ENCODE peak calls at places on chromosome 6, in five cellular contexts. A is ascending aorta; X is stomach; M is CD4-positive, alpha-beta memory T cell; F is ovary. S is an unnamed sample. For H3K4me1 and H3K27me3, the result is how much of the 10 kb centered on the place peaks cover.

GRCh38 chr6:7073810-7074525 is 33.8 kb upstream of the RREB1 start:
- DNase-seq in A (no peak), X (peak), M (peak), F (peak), S (peak)

GRCh38 chr6:110331816-110332215 is 26.3 kb downstream of the METTL24 start:
- DNase-seq in A (no peak), X (no peak), M (no peak), F (no peak), S (no peak)

GRCh38 chr6:3791526-3792212 is 40.2 kb upstream of the PXDC1 start:
- DNase-seq in A (no peak), X (no peak), M (no peak), F (no peak), S (no peak)

GRCh38 chr6:52362443-52363221 is 681 bp downstream of the PAQR8 start:
- DNase-seq in A (peak), X (peak), M (peak), F (peak), S (peak)

GRCh38 chr6:140203611-140204553 is 829.4 kb upstream of the CITED2 start:
- DNase-seq in A (no peak), X (no peak), M (no peak), F (no peak), S (no peak)

GRCh38 chr6:144921206-144921975 is 636.3 kb downstream of the UTRN start:
- DNase-seq in A (no peak), X (peak), M (no peak), F (no peak), S (no peak)

GRCh38 chr6:91569071-91569470 is 982.2 kb upstream of the MAP3K7 start:
- DNase-seq in A (no peak), X (no peak), M (no peak), F (no peak), S (no peak)

GRCh38 chr6:130752292-130752691 is 74.9 kb upstream of the SMLR1 start:
- DNase-seq in A (no peak), X (no peak), M (no peak), F (no peak), S (no peak)

GRCh38 chr6:150008588-150008987 is 16.7 kb downstream of the RAET1L start:
- DNase-seq in A (peak), X (peak), M (no peak), F (no peak), S (no peak)

GRCh38 chr6:51028271-51028670 is 209.6 kb downstream of the TFAP2B start:
- DNase-seq in A (no peak), X (no peak), M (no peak), F (no peak), S (no peak)

GRCh38 chr6:22926613-22927348 is 357.4 kb downstream of the HDGFL1 start:
- DNase-seq in A (no peak), X (no peak), M (no peak), F (no peak), S (no peak)

GRCh38 chr6:159169193-159169555 is at the start of gene FNDC1:
- DNase-seq in A (peak), X (no peak), M (peak), F (peak), S (peak)

GRCh38 chr6:41739041-41739440 is 3.6 kb upstream of the TFEB start:
- DNase-seq in A (no peak), X (peak), M (no peak), F (no peak), S (no peak)

GRCh38 chr6:150495126-150495525 is 104.6 kb upstream of the PLEKHG1 start:
- DNase-seq in A (no peak), X (no peak), M (no peak), F (no peak), S (no peak)

GRCh38 chr6:144314003-144314485 is 28.9 kb downstream of the UTRN start:
- DNase-seq in A (peak), X (no peak), M (no peak), F (peak), S (no peak)

GRCh38 chr6:128209771-128210170 is 308.9 kb upstream of the THEMIS start:
- DNase-seq in A (no peak), X (no peak), M (no peak), F (no peak), S (no peak)

GRCh38 chr6:105051941-105052471 is 95.1 kb downstream of the LIN28B start:
- DNase-seq in A (no peak), X (no peak), M (no peak), F (no peak), S (no peak)

GRCh38 chr6:95431637-95432228 is 145.6 kb upstream of the MANEA start:
- DNase-seq in A (no peak), X (peak), M (peak), F (peak), S (peak)

GRCh38 chr6:44537306-44538049 is 150.0 kb downstream of the CDC5L start:
- DNase-seq in A (peak), X (no peak), M (no peak), F (no peak), S (no peak)

GRCh38 chr6:41706876-41707564 is 28.4 kb downstream of the TFEB start:
- DNase-seq in A (no peak), X (no peak), M (no peak), F (no peak), S (no peak)

GRCh38 chr6:35497571-35498406 is 910 bp upstream of the TEAD3 start:
- DNase-seq in A (peak), X (peak), M (peak), F (peak), S (peak)

GRCh38 chr6:106107043-106107613 is 21.0 kb downstream of the PRDM1 start:
- DNase-seq in A (no peak), X (no peak), M (no peak), F (no peak), S (no peak)

GRCh38 chr6:135880066-135880972 is 28.8 kb downstream of the PDE7B start:
- DNase-seq in A (no peak), X (no peak), M (peak), F (no peak), S (peak)

GRCh38 chr6:158972241-158973233 is 27.5 kb downstream of the RSPH3 start:
- DNase-seq in A (no peak), X (no peak), M (peak), F (no peak), S (no peak)

GRCh38 chr6:121849477-121849876 is 414.0 kb downstream of the GJA1 start:
- DNase-seq in A (peak), X (peak), M (no peak), F (no peak), S (peak)

GRCh38 chr6:166304106-166304505 is 4.1 kb downstream of the PRR18 start:
- DNase-seq in A (no peak), X (no peak), M (no peak), F (no peak), S (no peak)

GRCh38 chr6:8558953-8559352 is 123.6 kb upstream of the SLC35B3 start:
- DNase-seq in A (no peak), X (no peak), M (no peak), F (no peak), S (no peak)

GRCh38 chr6:3245216-3245615 is 13.5 kb upstream of the PSMG4 start:
- DNase-seq in A (no peak), X (no peak), M (no peak), F (no peak), S (no peak)

GRCh38 chr6:3352678-3353077 is 93.9 kb downstream of the PSMG4 start:
- DNase-seq in A (no peak), X (no peak), M (no peak), F (no peak), S (no peak)

GRCh38 chr6:32082951-32083350 is 26.2 kb downstream of the TNXB start:
- DNase-seq in A (peak), X (no peak), M (no peak), F (peak), S (no peak)

GRCh38 chr6:42104095-42104806 is 38.2 kb downstream of the C6orf132 start:
- DNase-seq in A (peak), X (peak), M (peak), F (peak), S (peak)

GRCh38 chr6:129890164-129890563 is 29.0 kb upstream of the TMEM244 start:
- DNase-seq in A (no peak), X (no peak), M (no peak), F (no peak), S (no peak)

GRCh38 chr6:79841577-79842381 is 105.6 kb downstream of the ELOVL4 start:
- DNase-seq in A (no peak), X (no peak), M (no peak), F (no peak), S (no peak)

GRCh38 chr6:169913096-169913615 is 161.7 kb downstream of the ERMARD start:
- DNase-seq in A (no peak), X (no peak), M (no peak), F (no peak), S (no peak)

GRCh38 chr6:82861121-82861520 is 204.5 kb downstream of the UBE3D start:
- DNase-seq in A (no peak), X (no peak), M (no peak), F (no peak), S (no peak)

GRCh38 chr6:33746036-33746600 is 587 bp downstream of the IP6K3 start:
- DNase-seq in A (no peak), X (no peak), M (no peak), F (peak), S (no peak)

GRCh38 chr6:30238178-30238795 is 25.1 kb upstream of the TRIM26 start:
- DNase-seq in A (no peak), X (no peak), M (peak), F (no peak), S (no peak)

GRCh38 chr6:106159531-106159940 is 73.4 kb downstream of the PRDM1 start:
- DNase-seq in A (no peak), X (no peak), M (no peak), F (no peak), S (no peak)

GRCh38 chr6:26352315-26352714 is 12.7 kb upstream of the BTN3A2 start:
- DNase-seq in A (no peak), X (no peak), M (no peak), F (no peak), S (no peak)
- H3K4me1 ChIP-seq in A (under half), X (under half), M (under half), F (under half), S (under half)

GRCh38 chr6:148211777-148212324 is 130.8 kb upstream of the SASH1 start:
- DNase-seq in A (no peak), X (no peak), M (no peak), F (no peak), S (no peak)

GRCh38 chr6:148208298-148208697 is 134.3 kb upstream of the SASH1 start:
- DNase-seq in A (no peak), X (no peak), M (no peak), F (no peak), S (no peak)

GRCh38 chr6:148217051-148217450 is 125.6 kb upstream of the SASH1 start:
- DNase-seq in A (no peak), X (no peak), M (no peak), F (no peak), S (no peak)

GRCh38 chr6:148217921-148218320 is 124.7 kb upstream of the SASH1 start:
- DNase-seq in A (no peak), X (no peak), M (no peak), F (no peak), S (no peak)

DNA sequence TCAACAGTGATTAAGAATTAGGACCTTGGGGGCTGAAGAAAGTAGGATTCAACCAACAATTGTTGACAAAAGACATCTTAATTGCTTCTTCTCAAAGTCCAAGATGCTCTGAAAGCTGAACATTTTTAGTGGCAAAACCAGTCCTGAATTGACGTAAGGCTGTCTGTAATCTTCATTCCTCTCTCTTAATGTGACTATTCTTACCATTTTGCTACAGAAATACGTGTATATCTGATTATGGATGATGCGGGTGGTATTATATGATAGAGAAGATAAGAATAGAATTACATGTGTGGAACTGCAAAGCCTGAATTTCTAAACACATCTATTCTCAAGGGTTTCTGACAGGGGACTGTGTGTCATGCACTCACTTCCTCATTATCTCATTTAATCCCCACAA is 130.3 kb upstream of the SASH1 start:
- DNase-seq in A (no peak), X (no peak), M (no peak), F (no peak), S (no peak)
- H3K27me3 ChIP-seq in A (under half), X (under half), M (under half), F (under half), S (under half)

DNA sequence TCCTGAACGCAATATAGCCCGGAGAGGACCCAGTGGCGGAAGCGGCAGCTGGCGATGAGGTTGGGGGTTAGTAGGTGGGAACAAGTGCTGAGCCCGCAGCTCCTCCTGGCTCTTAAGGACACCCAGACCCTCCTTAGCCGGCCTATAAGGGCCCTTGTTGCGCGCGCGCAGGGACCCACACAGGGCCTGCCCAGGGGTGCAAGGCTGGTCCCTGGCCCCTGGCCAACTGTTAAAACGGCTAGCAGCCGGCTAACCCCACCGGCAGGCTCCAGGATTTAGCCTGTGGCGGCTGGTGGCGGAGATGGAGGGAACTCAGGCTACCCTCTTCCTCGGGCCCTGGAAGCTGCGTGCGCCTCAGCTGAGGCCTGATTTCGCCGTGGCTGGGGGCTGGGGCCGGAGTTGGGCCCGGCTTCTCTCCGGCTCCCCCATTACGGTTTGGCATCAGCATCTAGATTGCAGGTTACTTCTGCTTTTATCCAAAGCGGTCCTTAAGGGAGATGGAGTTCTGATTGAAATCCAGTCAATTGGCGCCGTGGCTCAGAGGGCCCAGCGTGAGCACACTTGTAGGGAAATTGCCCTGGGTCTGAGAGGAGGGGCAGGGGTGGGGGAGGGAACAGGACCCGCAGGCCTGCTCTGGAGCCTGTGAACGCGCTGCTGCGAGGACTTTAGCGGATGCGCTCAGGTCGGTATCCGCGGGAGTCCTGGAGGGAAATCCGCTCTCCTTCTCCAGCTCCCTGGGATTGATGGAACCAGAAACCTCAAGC is 37.0 kb upstream of the CCDC167 start:
- DNase-seq in A (no peak), X (no peak), M (no peak), F (no peak), S (no peak)
- H3K4me3 ChIP-seq in A (no peak), X (peak), M (no peak), F (peak), S (no peak)

DNA sequence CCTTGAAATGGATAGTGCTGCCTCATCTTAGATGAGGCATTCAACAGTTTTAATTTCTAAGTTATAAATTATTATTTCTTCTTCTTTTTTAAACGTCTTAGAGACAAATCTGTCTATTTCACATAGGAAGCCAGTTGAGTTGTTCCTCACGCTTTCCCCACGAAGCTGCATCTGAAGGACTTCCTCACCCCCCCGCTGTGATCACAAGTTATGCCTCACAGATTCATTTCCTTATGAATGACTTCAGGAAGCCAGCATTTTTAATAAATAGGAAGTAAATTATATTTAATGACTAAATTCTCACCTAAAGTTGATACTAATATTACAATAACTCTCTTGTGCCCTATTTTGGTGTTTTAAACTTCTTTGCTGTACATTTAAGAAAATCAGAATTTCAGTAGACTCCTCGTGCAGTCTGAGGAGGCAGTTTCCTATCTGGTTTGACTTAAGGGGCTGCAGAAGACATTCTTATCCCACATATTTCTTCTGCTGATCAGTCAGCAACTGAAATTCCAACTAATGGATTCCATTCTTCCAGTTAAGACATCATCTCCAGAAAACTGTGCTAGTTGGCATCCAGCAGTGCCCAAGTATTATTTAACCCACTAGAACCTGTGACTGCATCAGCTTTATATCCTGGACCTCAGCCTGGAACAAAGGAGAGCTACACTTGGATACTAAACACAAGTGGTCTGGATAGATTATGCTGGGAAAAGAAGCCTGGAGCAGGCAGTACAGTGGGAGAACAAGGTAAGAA is 182.7 kb upstream of the CCN2 start:
- DNase-seq in A (peak), X (no peak), M (no peak), F (no peak), S (no peak)
- H3K4me1 ChIP-seq in A (under half), X (under half), M (under half), F (under half), S (under half)

GRCh38 chr6:27667651-27668441 is 194.9 kb upstream of the ZNF184 start:
- DNase-seq in A (no peak), X (no peak), M (no peak), F (no peak), S (no peak)
- H3K27me3 ChIP-seq in A (under half), X (half or more), M (half or more), F (under half), S (under half)

DNA sequence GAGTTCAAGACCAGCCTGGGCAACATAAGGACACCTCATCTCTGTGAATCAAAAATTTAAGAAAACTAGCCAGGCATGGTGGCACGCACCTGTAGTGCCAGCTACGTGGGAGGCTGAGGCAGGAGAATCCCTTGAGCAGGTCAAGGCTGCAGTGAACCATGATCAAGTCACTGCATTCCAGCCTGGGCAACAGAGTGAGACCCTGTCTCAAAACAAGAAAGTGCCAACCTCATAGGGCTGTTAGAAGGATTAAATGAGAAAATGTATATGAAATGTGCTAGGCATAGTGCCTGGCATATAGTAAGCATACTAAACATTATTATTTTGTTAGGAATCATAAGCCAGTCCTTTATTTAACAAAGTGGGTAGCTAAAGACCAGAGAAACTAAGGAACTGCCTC is 9.1 kb upstream of the MDGA1 start:
- DNase-seq in A (no peak), X (no peak), M (no peak), F (no peak), S (no peak)
- H3K4me3 ChIP-seq in A (no peak), X (no peak), M (no peak), F (no peak), S (no peak)

S was measured in colonic mucosa.